ENCODE peak calls at places on chromosomes 12 and 14, in four cellular contexts. One of them, this sample, is unnamed.

GRCh38 chr14:75711134-75711795 is 50.2 kb downstream of the TTLL5 start:
- DNase-seq in WTC11: peak
- DNase-seq in A549: peak
- DNase-seq in K562: peak
- DNase-seq in this sample: peak

GRCh38 chr14:36408388-36408787 is 88.0 kb upstream of the MBIP start:
- DNase-seq in WTC11: no peak
- DNase-seq in A549: peak
- DNase-seq in K562: no peak
- DNase-seq in this sample: no peak

GRCh38 chr12:4212845-4213244 is 60.7 kb upstream of the CCND2 start:
- DNase-seq in WTC11: no peak
- DNase-seq in A549: no peak
- DNase-seq in K562: no peak
- DNase-seq in this sample: no peak

GRCh38 chr12:46382425-46382973 is 9.9 kb upstream of the SLC38A2 start:
- DNase-seq in WTC11: no peak
- DNase-seq in A549: no peak
- DNase-seq in K562: no peak
- DNase-seq in this sample: no peak

GRCh38 chr12:51171884-51172514 is 936 bp downstream of the TFCP2 start:
- DNase-seq in WTC11: peak
- DNase-seq in A549: no peak
- DNase-seq in K562: no peak
- DNase-seq in this sample: peak

GRCh38 chr14:90759370-90760054 is 56.7 kb downstream of the TTC7B start:
- DNase-seq in WTC11: no peak
- DNase-seq in A549: no peak
- DNase-seq in K562: no peak
- DNase-seq in this sample: no peak

GRCh38 chr14:64203366-64204006 is 90.7 kb downstream of the ESR2 start:
- DNase-seq in WTC11: no peak
- DNase-seq in A549: no peak
- DNase-seq in K562: no peak
- DNase-seq in this sample: no peak

GRCh38 chr12:51913071-51914033 is 6.0 kb downstream of the ACVRL1 start:
- DNase-seq in WTC11: peak
- DNase-seq in A549: no peak
- DNase-seq in K562: peak
- DNase-seq in this sample: no peak

GRCh38 chr14:50173891-50174290 is 57.5 kb downstream of the SOS2 start:
- DNase-seq in WTC11: no peak
- DNase-seq in A549: no peak
- DNase-seq in K562: no peak
- DNase-seq in this sample: no peak

GRCh38 chr12:98154850-98155249 is 360.5 kb upstream of the TMPO start:
- DNase-seq in WTC11: peak
- DNase-seq in A549: peak
- DNase-seq in K562: no peak
- DNase-seq in this sample: peak

GRCh38 chr14:100555436-100556067 is 31.7 kb downstream of the BEGAIN start:
- DNase-seq in WTC11: no peak
- DNase-seq in A549: no peak
- DNase-seq in K562: no peak
- DNase-seq in this sample: no peak

GRCh38 chr12:42296503-42297109 is 29.3 kb downstream of the ZCRB1 start:
- DNase-seq in WTC11: no peak
- DNase-seq in A549: peak
- DNase-seq in K562: peak
- DNase-seq in this sample: peak

GRCh38 chr14:60839057-60839456 is 104.5 kb downstream of the MNAT1 start:
- DNase-seq in WTC11: no peak
- DNase-seq in A549: no peak
- DNase-seq in K562: no peak
- DNase-seq in this sample: no peak

GRCh38 chr12:112894128-112894527 is 12.6 kb upstream of the OAS1 start:
- DNase-seq in WTC11: no peak
- DNase-seq in A549: no peak
- DNase-seq in K562: no peak
- DNase-seq in this sample: no peak

GRCh38 chr12:130104596-130105253 is 57.5 kb upstream of the FZD10 start:
- DNase-seq in WTC11: no peak
- DNase-seq in A549: no peak
- DNase-seq in K562: no peak
- DNase-seq in this sample: no peak
- TF ChIP-seq HMGXB4 in WTC11: no peak
- TF ChIP-seq HMGXB4 in A549: no peak
- TF ChIP-seq HMGXB4 in K562: no peak
- TF ChIP-seq HMGXB4 in this sample: no peak

DNA sequence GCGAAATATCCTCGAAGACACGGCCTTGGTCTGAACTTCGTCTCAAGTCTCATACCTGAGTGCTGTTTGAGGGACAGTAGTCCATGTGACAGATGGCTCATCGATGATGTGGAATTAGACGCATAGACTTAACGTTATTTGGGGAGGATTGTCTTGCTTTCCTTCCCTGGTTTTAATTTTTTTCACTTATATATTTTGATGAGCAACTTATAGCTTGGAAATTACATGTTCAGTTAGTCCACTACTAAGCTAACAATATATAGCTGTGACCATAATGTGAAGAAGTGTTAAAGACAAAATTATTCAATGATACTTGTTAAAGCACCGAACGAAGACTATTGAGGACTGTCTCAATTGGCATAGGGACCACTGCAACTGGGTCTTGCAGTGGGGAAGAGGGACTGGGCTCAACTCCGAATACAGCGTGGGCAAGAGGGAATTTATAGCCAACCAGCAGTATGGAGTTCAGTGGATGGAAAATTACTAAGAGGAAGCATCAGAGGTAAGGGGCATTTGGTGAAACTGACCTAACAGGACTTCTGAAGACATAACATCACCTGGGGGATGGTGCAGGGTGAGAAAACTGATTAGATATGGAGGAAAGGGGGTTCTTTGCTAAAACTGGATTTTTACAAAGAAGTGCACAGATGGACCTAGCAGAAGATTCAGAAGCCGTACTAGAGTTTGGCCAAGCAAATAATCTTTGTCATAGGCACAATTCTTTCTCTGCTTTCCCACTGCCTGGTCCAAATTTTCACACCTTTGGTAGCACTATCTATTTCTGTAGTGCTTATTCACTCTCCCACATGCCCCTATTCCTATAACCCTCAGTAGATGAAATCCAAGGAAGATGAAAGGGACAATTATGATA is 910 bp upstream of the TM7SF3 start:
- DNase-seq in WTC11: no peak
- DNase-seq in A549: peak
- DNase-seq in K562: no peak
- DNase-seq in this sample: no peak
- TF ChIP-seq HMGXB4 in WTC11: no peak
- TF ChIP-seq HMGXB4 in A549: no peak
- TF ChIP-seq HMGXB4 in K562: no peak
- TF ChIP-seq HMGXB4 in this sample: no peak

DNA sequence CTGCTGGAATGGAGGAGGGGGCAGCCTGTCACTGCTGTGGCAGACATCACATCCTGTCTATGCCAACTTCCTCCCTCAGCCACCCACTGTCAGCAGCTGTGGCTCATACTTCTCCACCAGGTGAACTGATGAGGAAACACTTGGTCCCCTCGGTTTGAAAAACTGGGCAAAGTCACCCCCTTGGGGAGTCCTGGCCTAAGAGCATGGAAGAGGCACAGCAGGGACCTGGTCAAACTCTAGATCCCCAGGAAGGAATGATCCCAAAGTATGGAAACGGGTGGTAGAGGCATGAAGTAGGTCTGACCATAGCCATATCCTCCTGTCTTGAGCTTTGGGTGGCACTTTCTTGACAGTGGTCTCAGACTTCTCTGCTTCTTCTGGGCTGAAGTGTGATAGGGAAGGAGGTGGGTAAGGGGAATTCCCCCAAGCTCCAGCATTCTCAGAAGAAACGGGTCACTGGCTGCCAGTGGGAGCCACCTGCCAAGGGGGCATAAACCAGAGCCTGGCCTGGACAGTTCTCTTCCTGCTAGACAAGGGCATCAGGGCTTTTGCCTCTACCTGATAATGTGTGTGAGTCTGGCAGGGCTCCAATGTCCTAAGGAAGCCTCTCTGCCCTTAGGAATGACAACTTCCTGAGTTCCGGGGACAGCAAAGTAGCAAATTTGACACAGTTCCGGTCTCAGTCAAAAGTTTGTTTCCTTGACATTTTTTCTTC is 36.0 kb downstream of the FMNL3 start:
- DNase-seq in WTC11: no peak
- DNase-seq in A549: no peak
- DNase-seq in K562: no peak
- DNase-seq in this sample: no peak
- TF ChIP-seq HMGXB4 in WTC11: no peak
- TF ChIP-seq HMGXB4 in A549: no peak
- TF ChIP-seq HMGXB4 in K562: no peak
- TF ChIP-seq HMGXB4 in this sample: no peak

GRCh38 chr12:130337476-130338303 is at the start of gene PIWIL1:
- DNase-seq in WTC11: no peak
- DNase-seq in A549: no peak
- DNase-seq in K562: peak
- DNase-seq in this sample: no peak
- TF ChIP-seq HMGXB4 in WTC11: no peak
- TF ChIP-seq HMGXB4 in A549: no peak
- TF ChIP-seq HMGXB4 in K562: no peak
- TF ChIP-seq HMGXB4 in this sample: no peak

DNA sequence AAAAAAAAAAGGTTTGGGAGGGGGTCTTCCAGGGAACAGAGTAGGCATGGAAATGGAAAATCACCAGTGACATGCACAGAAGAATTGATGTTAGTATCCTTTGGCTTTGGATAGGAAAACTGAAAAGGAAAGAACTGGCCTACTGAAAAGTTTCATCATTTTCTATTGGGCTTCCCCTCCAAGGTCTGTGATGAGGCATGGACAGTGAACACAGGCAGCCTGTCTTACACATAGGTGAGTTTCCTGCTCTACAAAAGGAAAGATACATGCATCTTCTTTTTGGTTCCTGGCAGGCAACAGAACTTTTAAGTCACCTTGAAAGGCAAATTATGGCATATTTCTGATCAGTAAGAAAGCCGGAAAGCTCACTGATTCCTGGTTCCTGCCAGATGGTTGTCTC is 5.8 kb downstream of the BMAL2 start:
- DNase-seq in WTC11: no peak
- DNase-seq in A549: no peak
- DNase-seq in K562: no peak
- DNase-seq in this sample: no peak
- TF ChIP-seq HMGXB4 in WTC11: no peak
- TF ChIP-seq HMGXB4 in A549: no peak
- TF ChIP-seq HMGXB4 in K562: no peak
- TF ChIP-seq HMGXB4 in this sample: no peak

DNA sequence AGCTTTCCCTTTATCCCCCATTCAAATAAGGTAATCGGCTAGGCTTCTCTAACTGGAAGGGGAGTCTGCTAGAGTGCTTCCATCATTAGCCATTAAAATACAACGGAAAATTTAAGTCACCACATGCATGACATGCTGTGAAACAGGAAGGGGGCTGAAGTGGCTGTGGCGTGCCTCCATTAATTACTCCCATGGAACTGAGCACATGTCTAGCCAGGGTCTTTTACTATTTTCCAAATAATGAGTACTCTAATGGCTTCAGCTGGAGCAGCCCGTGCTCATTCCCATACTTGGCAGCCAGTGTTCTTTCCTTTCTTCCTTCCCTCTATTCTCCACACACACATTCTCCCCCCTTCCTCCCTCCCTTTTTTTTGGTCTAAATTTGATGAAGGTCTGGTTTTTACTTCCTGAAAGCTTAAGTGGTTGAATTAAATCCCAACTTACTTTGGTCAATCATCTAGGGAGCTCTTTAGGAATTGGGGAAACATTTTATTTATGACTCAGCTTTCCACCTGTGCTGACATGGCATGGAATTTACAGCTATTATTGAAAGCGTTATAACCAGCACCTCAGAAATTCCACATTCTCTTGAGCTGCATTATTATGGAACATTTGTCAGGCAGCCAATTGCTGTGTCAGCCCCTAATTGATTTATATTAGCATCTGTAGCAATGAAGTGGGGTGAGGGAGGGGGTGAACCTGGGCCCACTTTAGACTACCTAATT is 72.3 kb downstream of the LRIG3 start:
- DNase-seq in WTC11: no peak
- DNase-seq in A549: no peak
- DNase-seq in K562: no peak
- DNase-seq in this sample: no peak
- TF ChIP-seq HMGXB4 in WTC11: no peak
- TF ChIP-seq HMGXB4 in A549: no peak
- TF ChIP-seq HMGXB4 in K562: no peak
- TF ChIP-seq HMGXB4 in this sample: no peak

DNA sequence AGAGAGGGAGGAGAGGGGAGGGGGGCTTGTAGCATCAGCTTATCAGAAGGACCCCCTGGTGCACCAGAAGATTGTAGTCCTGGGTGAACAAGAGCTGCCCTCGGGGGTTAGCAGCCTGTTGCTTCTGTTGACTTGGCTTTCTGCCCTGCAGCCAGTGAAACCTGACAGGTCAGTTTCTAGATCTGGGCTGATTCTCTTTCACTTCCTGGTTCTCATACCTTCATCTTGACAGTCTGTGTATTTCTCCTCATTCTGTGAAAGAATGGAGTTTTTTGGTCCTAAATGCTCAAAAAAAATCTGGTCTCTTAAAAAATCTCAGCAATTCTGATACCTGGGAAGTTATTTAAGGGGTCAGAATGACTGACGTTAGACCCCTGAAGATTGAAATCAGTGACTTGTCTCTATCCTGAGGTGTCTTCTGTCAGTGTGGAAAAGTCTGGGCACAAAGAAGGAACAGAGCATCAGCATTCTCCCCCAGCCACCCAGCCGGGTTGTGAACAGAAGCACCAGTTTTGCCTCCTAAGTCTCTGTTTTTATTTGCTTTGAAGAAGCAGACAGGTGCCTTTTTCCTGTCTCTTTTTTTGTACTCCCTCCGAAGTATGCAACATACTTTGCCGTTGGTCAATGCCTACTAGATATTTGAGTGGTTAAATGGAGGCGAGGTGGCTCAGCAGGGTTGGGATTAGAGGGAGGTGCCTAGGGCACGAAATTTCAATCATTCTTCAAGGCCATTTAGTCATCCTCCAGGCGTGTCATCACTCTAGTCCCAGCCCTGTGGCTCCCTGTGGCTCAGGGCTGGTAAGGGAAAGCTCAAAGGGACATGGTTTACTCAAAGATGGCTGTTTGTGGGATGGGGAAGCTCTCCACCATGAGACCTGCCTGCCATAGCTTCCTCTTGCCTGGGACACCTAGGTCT is 24.0 kb downstream of the TTC9 start:
- DNase-seq in WTC11: no peak
- DNase-seq in A549: peak
- DNase-seq in K562: no peak
- DNase-seq in this sample: no peak
- TF ChIP-seq HMGXB4 in WTC11: no peak
- TF ChIP-seq HMGXB4 in A549: no peak
- TF ChIP-seq HMGXB4 in K562: no peak
- TF ChIP-seq HMGXB4 in this sample: no peak